ENCODE peak calls at places on chromosomes 13 and 19, in nine cellular contexts. L is breast epithelium, D is K562, B is GM23338, M is stomach, U is HCT116, O is transverse colon, I is Panc1, A is SK-N-SH. G is an unnamed sample. For H3K4me1, the result is how much of the 10 kb centered on the place peaks cover.

GRCh38 chr13:75432811-75433244 is 49.1 kb downstream of the TBC1D4 start:
- DNase-seq in D (no peak), B (no peak), L (no peak), I (no peak), O (no peak), A (no peak), M (no peak), U (no peak), G (no peak)

GRCh38 chr19:49506575-49507105 is 5.8 kb upstream of the FCGRT start:
- DNase-seq in M (peak), L (no peak), A (peak), O (peak), B (peak), U (no peak), I (no peak), D (peak), G (peak)

GRCh38 chr13:39415003-39415402 is 188.0 kb downstream of the LHFPL6 start:
- DNase-seq in O (no peak), M (no peak), B (no peak), D (no peak), L (peak), I (no peak), U (no peak), A (no peak), G (no peak)

GRCh38 chr19:8109455-8109854 is 39.9 kb downstream of the FBN3 start:
- DNase-seq in M (no peak), L (no peak), A (no peak), B (no peak), D (peak), U (no peak), O (no peak), I (no peak), G (no peak)

GRCh38 chr13:113801289-113801961 is 42.4 kb downstream of the TMEM255B start:
- DNase-seq in O (no peak), B (no peak), U (no peak), D (no peak), L (no peak), A (no peak), M (no peak), I (no peak), G (peak)

GRCh38 chr13:49341941-49342340 is 94.2 kb downstream of the CDADC1 start:
- DNase-seq in U (no peak), O (no peak), D (no peak), A (no peak), L (no peak), M (no peak), I (no peak), B (no peak), G (no peak)

GRCh38 chr13:100234524-100235136 is 145.7 kb downstream of the PCCA start:
- DNase-seq in L (no peak), D (no peak), A (no peak), O (no peak), B (no peak), M (no peak), U (no peak), I (no peak), G (no peak)

GRCh38 chr13:35475131-35475959 is 1.1 kb downstream of the MAB21L1 start:
- DNase-seq in M (peak), B (peak), A (peak), I (no peak), D (no peak), U (no peak), L (no peak), O (peak), G (peak)

GRCh38 chr13:48750588-48751383 is 97.1 kb downstream of the CYSLTR2 start:
- DNase-seq in A (no peak), O (peak), I (no peak), M (no peak), L (no peak), D (no peak), B (no peak), U (no peak), G (no peak)

GRCh38 chr13:95185851-95186250 is 115.4 kb downstream of the ABCC4 start:
- DNase-seq in I (no peak), O (no peak), A (no peak), U (no peak), M (no peak), D (no peak), L (no peak), B (no peak), G (no peak)

GRCh38 chr13:38264363-38265134 is 85.1 kb upstream of the UFM1 start:
- DNase-seq in I (no peak), D (no peak), O (no peak), M (no peak), A (no peak), L (no peak), B (no peak), U (no peak), G (no peak)

GRCh38 chr13:26061947-26062346 is 10.1 kb upstream of the SHISA2 start:
- DNase-seq in M (no peak), D (no peak), B (no peak), U (no peak), O (no peak), I (no peak), L (no peak), A (no peak), G (no peak)

GRCh38 chr13:44093607-44094583 is 214.2 kb downstream of the LACC1 start:
- DNase-seq in O (no peak), I (no peak), D (no peak), A (no peak), U (no peak), M (no peak), B (no peak), L (no peak), G (no peak)

GRCh38 chr19:13463296-13463695 is 43.0 kb downstream of the CACNA1A start:
- DNase-seq in L (no peak), O (no peak), M (no peak), I (no peak), U (no peak), D (peak), B (peak), A (no peak), G (no peak)

GRCh38 chr19:1113278-1113985 is 9.6 kb downstream of the GPX4 start:
- DNase-seq in U (peak), B (peak), O (peak), I (no peak), A (peak), D (peak), L (peak), M (peak), G (peak)

GRCh38 chr13:28340272-28340793 is 154.6 kb downstream of the FLT1 start:
- DNase-seq in A (no peak), D (no peak), B (no peak), O (no peak), M (no peak), I (no peak), U (no peak), L (no peak), G (no peak)

DNA sequence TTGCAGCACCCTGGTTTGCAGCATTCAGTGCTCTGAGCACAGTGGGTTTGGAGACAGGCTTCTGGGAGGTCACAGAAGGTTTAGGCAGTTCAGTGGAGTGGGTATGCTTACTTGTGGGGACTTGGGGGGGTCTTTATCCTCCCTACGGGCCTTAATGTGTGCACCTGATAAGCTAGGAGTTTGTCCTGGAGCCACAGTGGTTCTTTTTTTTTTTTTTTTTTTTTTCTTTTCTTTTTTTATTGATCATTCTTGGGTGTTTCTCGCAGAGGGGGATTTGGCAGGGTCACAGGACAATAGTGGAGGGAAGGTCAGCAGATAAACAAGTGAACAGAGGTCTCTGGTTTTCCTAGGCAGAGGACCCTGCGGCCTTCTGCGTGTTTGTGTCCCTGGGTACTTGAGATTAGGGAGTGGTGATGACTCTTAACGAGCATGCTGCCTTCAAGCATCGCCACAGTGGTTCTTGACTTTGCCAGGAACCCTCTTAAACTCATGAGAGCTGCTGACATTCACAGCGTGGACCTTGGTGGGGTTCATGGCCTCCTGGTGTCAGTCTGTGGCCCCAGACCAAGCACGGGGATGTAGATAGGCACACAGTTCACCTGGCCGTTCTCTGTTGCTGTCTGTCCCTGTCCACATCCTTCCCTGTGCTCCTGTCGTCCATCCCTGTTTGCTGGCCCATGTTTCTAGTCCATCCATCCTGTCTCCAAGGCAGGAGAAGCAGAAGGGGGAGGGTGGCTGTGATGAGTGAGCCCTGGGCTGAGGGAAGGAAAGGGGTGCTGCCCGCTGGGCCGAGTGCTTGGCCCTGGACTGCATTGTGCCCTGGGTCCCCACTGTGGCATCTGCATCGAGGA is 2.7 kb downstream of the EGLN2 start:
- DNase-seq in M (no peak), D (no peak), A (no peak), U (no peak), L (no peak), B (no peak), O (no peak), I (no peak), G (no peak)
- H3K27ac ChIP-seq in M (peak), D (peak), A (peak), U (peak), L (peak), B (no peak), O (peak), I (peak), G (peak)

DNA sequence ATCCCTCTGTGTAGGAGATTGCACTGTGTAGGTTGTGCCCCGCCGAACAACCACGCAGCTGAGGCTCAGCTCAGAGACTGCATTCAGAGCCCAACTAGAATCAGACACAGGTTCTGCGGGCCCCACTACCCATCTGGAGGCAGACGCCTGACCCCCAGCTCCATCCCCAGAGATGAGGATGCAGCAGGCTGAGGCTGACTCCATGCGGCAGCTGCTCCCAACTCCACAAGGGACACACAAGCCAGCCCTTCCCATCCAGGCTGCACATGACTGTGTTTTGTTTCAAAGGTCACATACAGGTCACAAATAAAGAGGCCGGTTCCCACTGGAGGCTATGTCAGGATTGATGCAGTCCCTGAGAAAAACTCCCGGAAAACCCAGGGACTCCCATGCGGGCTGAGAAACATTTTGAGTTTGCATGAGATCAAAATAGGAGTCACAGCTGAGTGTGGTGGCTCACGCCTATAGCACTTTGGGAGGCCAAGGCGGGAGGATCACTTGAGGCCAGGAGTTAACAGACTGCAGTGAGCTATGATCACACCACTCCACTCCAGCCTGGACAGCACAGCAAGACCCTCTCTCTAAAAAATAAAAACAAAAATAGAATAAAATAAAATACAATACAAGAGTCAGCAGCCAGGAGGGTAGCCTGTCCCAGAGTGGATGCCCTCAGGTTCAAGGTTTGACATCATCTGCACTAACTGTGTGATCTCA is 14.0 kb downstream of the ELL start:
- DNase-seq in I (no peak), B (no peak), A (no peak), L (no peak), U (no peak), M (no peak), O (no peak), D (no peak), G (peak)
- H3K4me1 ChIP-seq in I (under half), B (under half), A (half or more), L (under half), U (under half), M (half or more), O (half or more), D (under half), G (half or more)

DNA sequence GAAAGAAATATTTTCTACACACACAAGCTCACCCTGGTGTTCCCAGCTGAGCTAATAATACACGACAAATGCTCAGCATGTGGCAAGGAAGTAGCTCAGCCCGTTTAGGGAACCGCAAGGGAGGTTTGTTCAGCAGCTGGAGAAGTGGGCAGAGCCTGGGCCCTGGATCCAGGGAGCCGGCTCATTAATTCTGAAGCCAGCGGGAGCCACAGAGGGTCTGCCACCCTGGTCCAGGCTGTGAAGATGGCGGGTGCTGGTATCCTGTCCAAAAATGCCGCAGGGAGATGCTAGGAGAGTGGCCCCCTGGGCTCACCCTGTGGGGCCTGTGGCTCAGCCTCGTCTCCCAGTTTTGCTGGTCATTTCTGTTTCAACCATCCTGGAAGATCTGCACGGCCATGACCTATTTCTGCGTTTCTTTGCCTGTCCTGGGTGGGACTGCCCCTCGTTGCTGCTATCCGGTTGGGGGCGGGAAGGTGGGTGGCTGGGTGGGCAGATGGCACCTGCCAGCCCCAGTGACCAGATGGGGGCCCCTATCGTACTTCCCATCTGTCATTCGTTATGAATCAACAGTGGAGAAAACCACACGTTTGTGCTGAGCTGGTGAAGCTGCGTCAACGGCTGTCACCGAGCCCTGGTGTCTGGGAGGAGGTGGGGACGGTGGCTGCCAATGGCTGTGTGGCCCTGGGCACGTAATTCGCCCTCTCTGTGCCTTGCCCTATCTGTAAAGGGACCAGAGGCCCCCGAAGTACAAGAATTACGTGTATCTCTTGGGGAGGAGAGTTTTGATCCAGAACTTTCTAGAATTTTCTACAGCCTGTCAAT is 2.7 kb upstream of the GNA15 start:
- DNase-seq in U (no peak), M (no peak), O (peak), B (no peak), D (peak), L (no peak), A (peak), I (no peak), G (no peak)
- TF ChIP-seq POLR2AphosphoS5 in U (no peak), M (no peak), O (no peak), B (no peak), D (no peak), L (no peak), A (no peak), I (no peak), G (peak)

DNA sequence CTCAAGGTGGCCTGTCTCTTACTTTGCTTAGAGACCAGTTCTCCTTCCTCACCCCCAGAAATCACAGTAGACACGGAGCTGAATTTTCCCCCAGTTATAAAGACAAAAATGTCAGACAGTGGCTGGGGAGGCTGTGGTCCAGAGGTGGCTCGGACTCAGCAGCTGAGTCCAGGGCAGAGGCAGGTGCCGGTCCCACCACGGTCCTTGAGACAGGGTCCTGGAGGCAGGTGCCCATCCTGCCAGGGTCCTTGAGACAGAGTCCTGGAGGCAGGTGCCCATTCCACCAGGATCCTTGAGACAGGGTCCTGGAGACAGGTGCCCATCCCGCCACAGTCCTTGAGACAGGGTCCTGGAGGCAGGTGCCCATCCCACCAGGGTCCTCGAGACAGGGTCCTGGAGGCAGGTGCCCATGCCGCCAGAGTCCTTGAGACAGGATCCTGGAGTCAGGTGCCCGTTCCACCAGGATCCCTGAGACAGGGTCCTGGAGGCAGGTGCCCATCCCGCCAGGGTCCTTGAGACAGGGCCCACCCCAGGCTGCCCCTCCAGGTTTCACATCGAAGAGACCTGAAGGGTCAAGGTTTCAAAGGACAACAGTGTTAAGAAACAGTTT is 23.1 kb downstream of the PEPD start:
- DNase-seq in O (no peak), B (no peak), L (no peak), A (no peak), M (no peak), I (no peak), D (no peak), U (no peak), G (peak)
- H3K27ac ChIP-seq in O (no peak), B (no peak), L (no peak), A (no peak), M (no peak), I (no peak), D (no peak), U (no peak), G (no peak)

DNA sequence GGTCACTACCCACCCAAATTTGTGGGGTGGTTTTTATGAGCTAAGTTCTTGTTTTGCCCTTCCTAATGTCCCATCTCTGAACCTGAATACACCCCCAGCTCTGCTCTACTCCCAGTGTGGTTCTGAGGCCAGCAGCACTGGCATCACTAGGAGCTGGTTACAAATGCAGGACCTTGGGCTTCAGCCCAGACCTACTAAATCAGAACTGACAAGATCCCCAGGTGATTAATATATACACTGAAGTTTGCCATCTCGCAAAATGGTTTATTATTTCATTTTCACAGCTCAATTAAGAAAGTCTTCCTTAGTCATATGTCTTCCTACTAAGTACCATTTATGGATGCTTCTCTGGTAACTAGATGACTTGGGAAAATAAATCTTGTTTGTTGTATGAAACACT is 67.8 kb downstream of the FOXO1 start:
- DNase-seq in O (no peak), D (no peak), L (no peak), M (no peak), B (no peak), I (no peak), U (no peak), A (no peak), G (no peak)
- H3K4me1 ChIP-seq in O (half or more), D (under half), L (under half), M (under half), B (half or more), I (under half), U (under half), A (under half), G (half or more)

GRCh38 chr19:46620267-46620666 is 4.6 kb downstream of the PTGIR start:
- DNase-seq in U (no peak), I (no peak), M (no peak), D (no peak), A (no peak), O (no peak), B (no peak), L (no peak), G (no peak)

GRCh38 chr19:46621191-46622117 is 3.4 kb downstream of the PTGIR start:
- DNase-seq in I (no peak), A (peak), M (no peak), B (peak), D (no peak), L (no peak), U (no peak), O (no peak), G (no peak)

GRCh38 chr19:46623915-46624502 is 880 bp downstream of the PTGIR start:
- DNase-seq in O (no peak), U (no peak), M (no peak), B (no peak), I (no peak), L (no peak), A (no peak), D (no peak), G (no peak)

GRCh38 chr19:46620716-46621115 is 4.2 kb downstream of the PTGIR start:
- DNase-seq in D (no peak), A (peak), O (no peak), I (no peak), M (no peak), L (no peak), B (no peak), U (no peak), G (no peak)

DNA sequence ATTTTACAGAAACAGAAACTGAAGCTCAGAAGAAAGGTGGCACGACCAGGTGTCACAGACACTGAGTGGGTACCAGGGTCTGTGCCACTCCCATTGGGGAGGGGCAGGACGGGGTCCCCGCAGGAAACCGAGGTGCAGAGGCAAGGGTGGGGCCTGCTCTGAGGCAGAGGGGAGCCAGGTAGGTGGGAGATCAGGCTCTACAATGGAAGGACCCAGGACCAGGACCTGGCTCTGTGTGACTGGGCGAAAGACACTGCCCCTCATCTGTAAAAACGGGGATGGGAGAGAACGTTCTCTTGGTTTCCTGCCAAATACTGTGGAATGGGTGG is 2.8 kb downstream of the PTGIR start:
- DNase-seq in O (no peak), D (no peak), B (no peak), A (peak), M (no peak), I (no peak), U (no peak), L (no peak), G (no peak)
- TF ChIP-seq POLR2AphosphoS5 in O (no peak), D (no peak), B (no peak), A (no peak), M (no peak), I (no peak), U (no peak), L (no peak), G (no peak)

GRCh38 chr13:42040730-42041016 is 7.8 kb upstream of the DGKH start:
- DNase-seq in A (no peak), M (no peak), L (no peak), I (no peak), U (no peak), B (no peak), O (no peak), D (no peak), G (no peak)
- H3K27ac ChIP-seq in A (peak), M (peak), L (peak), I (peak), U (peak), B (no peak), O (peak), D (peak), G (peak)